ENCODE peak calls at places on chromosomes 2 and 18, in nine cellular contexts. A is A549, D is suprapubic skin, W is GM12878, O is K562, P is tibial nerve, K is SK-N-SH, M is transverse colon, F is H1. X is an unnamed sample.

GRCh38 chr2:196036442-196036841 is 32.2 kb downstream of the DNAH7 start:
- DNase-seq in P (no peak), M (no peak), F (no peak), O (no peak), K (no peak), D (no peak), A (no peak), W (no peak), X (no peak)

GRCh38 chr2:207122914-207123744 is 42.6 kb downstream of the KLF7 start:
- DNase-seq in K (no peak), A (no peak), D (no peak), M (no peak), P (no peak), F (no peak), O (no peak), W (no peak), X (no peak)

GRCh38 chr2:166331468-166331867 is 44.3 kb downstream of the SCN9A start:
- DNase-seq in O (no peak), K (no peak), A (no peak), D (no peak), F (no peak), M (no peak), P (no peak), W (no peak), X (no peak)

GRCh38 chr2:189096769-189097447 is 82.7 kb downstream of the COL5A2 start:
- DNase-seq in F (no peak), W (no peak), O (no peak), P (no peak), K (no peak), A (peak), D (no peak), M (no peak), X (no peak)

GRCh38 chr2:18238231-18238630 is 322.2 kb downstream of the RDH14 start:
- DNase-seq in O (no peak), M (no peak), P (no peak), F (no peak), K (no peak), A (no peak), W (no peak), D (no peak), X (no peak)

GRCh38 chr2:235106874-235107639 is 155.2 kb downstream of the SH3BP4 start:
- DNase-seq in P (peak), O (peak), K (peak), M (peak), A (peak), F (peak), D (no peak), W (no peak), X (peak)

GRCh38 chr2:125224830-125225229 is 1199.7 kb downstream of the CNTNAP5 start:
- DNase-seq in F (peak), K (no peak), W (no peak), O (no peak), P (no peak), A (peak), D (no peak), M (no peak), X (no peak)

GRCh38 chr18:41818381-41819355 is 136.4 kb upstream of the PIK3C3 start:
- DNase-seq in K (no peak), D (no peak), M (no peak), O (no peak), P (no peak), W (no peak), F (no peak), A (no peak), X (no peak)

GRCh38 chr18:45169610-45170009 is 445.7 kb upstream of the SLC14A2 start:
- DNase-seq in A (peak), F (no peak), M (no peak), P (peak), W (no peak), O (no peak), K (no peak), D (no peak), X (no peak)

GRCh38 chr2:31204761-31205160 is 12.6 kb downstream of the CAPN14 start:
- DNase-seq in A (no peak), F (no peak), P (no peak), K (no peak), M (no peak), D (no peak), O (no peak), W (no peak), X (no peak)

GRCh38 chr2:240435457-240435954 is at the start of gene GPC1:
- DNase-seq in O (peak), A (peak), P (peak), M (peak), F (no peak), D (no peak), K (peak), W (no peak), X (peak)

GRCh38 chr2:102826904-102827303 is 65.1 kb downstream of the TMEM182 start:
- DNase-seq in K (peak), M (no peak), O (no peak), A (no peak), F (no peak), P (no peak), D (no peak), W (no peak), X (peak)

GRCh38 chr2:237154050-237154638 is 68.5 kb downstream of the COPS8 start:
- DNase-seq in F (no peak), W (no peak), M (no peak), D (no peak), P (no peak), O (peak), K (peak), A (peak), X (peak)

GRCh38 chr2:223488814-223489213 is 113.3 kb downstream of the SCG2 start:
- DNase-seq in W (no peak), O (peak), F (no peak), A (peak), K (peak), D (no peak), M (no peak), P (no peak), X (no peak)

GRCh38 chr2:33788044-33788443 is 188.9 kb upstream of the FAM98A start:
- DNase-seq in P (no peak), F (no peak), A (no peak), W (no peak), K (no peak), M (no peak), D (no peak), O (no peak), X (no peak)

GRCh38 chr18:11147371-11147860 is 2.0 kb downstream of the PIEZO2 start:
- DNase-seq in O (no peak), W (no peak), P (no peak), M (no peak), K (no peak), A (no peak), F (no peak), D (no peak), X (no peak)

GRCh38 chr18:11147962-11148654 is 1.3 kb downstream of the PIEZO2 start:
- DNase-seq in K (no peak), O (no peak), P (no peak), A (no peak), W (no peak), M (no peak), D (no peak), F (no peak), X (no peak)

GRCh38 chr18:11149441-11150270 is at the start of gene PIEZO2:
- DNase-seq in W (peak), A (peak), M (peak), P (peak), K (peak), F (no peak), D (no peak), O (peak), X (peak)

GRCh38 chr18:11150271-11150615 is 874 bp upstream of the PIEZO2 start:
- DNase-seq in W (no peak), D (no peak), F (no peak), A (no peak), K (no peak), P (no peak), O (no peak), M (no peak), X (no peak)

GRCh38 chr18:11148655-11149440 is 521 bp downstream of the PIEZO2 start:
- DNase-seq in W (no peak), P (no peak), K (no peak), A (no peak), D (no peak), M (no peak), F (no peak), O (no peak), X (no peak)
- TF ChIP-seq EP300 in W (no peak), P (no peak), K (no peak), A (no peak), D (no peak), M (no peak), F (no peak), O (no peak), X (no peak)

GRCh38 chr2:100632021-100632420 is 69.2 kb downstream of the PDCL3 start:
- DNase-seq in P (no peak), D (no peak), M (no peak), K (no peak), A (no peak), O (no peak), W (no peak), F (no peak), X (no peak)
- TF ChIP-seq CTCF in P (no peak), D (no peak), M (no peak), K (no peak), A (no peak), O (no peak), W (no peak), F (no peak), X (no peak)

DNA sequence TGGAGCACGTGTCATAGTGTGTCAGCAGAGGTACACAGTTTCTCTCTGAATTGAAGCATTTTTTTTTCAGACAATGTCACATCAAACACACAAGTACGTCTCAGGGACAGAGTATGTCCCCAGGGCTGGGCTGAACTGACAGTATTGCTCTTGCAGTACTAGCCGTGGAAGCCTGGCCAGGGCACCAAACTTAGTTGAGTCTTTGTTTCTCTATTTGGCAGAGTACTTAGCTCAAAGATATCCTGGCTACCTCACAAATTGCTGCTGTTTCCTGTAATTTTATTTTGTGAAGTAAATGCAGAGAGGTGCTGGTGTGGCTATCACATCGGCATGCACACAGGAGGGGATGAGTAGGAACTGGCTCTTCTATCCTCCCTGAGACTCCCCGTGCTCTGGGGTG is 691.6 kb upstream of the HS6ST1 start:
- DNase-seq in M (no peak), D (peak), F (no peak), A (no peak), W (no peak), K (no peak), P (no peak), O (no peak), X (no peak)
- TF ChIP-seq EP300 in M (no peak), D (no peak), F (no peak), A (no peak), W (no peak), K (no peak), P (no peak), O (no peak), X (no peak)

DNA sequence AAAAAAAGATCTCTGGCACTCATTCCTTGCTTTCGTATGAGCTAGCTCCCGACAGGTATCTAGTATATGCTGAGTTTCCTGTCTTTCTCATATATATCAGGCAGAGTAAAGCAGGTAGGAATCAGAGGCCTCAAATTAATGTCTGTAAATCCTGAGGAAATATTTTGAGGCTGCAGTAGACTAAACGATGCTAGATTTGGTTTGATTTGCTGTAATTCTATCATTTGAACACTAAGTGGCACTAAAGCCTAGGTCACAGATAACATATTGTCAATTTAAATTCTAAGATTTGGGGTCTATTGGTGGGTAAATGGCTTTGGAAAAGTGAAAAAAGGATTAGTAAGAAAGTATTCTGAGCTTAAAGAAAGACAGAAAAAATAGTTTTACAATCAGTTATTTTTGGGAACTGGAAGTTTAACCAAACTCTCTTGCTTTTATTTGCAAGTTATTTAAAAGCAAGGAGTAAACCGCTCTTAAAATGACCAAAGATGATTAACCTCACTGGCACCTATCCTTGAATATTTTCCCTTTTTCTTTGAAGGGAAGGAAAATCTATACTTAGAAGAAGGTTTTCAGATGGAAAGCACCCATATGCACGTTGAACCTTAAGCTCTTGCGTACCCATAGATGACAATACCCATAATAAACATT is 37.6 kb upstream of the SLC4A10 start:
- DNase-seq in F (no peak), W (no peak), P (no peak), O (peak), D (no peak), A (peak), K (peak), M (no peak), X (no peak)
- TF ChIP-seq CTCF in F (peak), W (peak), P (peak), O (peak), D (no peak), A (peak), K (peak), M (peak), X (peak)

GRCh38 chr2:9232166-9232479 is 25.5 kb downstream of the ASAP2 start:
- DNase-seq in O (no peak), A (no peak), P (no peak), M (no peak), F (no peak), W (no peak), K (no peak), D (no peak), X (no peak)

GRCh38 chr2:9236867-9237266 is 30.3 kb downstream of the ASAP2 start:
- DNase-seq in M (no peak), D (no peak), K (no peak), W (no peak), A (no peak), O (no peak), F (no peak), P (no peak), X (no peak)

GRCh38 chr2:9235388-9236344 is 29.1 kb downstream of the ASAP2 start:
- DNase-seq in F (no peak), D (no peak), M (no peak), P (no peak), A (no peak), W (no peak), O (no peak), K (peak), X (no peak)

GRCh38 chr2:9232886-9233285 is 26.3 kb downstream of the ASAP2 start:
- DNase-seq in M (no peak), W (no peak), O (peak), K (peak), A (no peak), D (no peak), F (no peak), P (no peak), X (no peak)

GRCh38 chr2:9234680-9235387 is 28.2 kb downstream of the ASAP2 start:
- DNase-seq in K (peak), M (peak), D (no peak), A (peak), P (no peak), W (no peak), F (no peak), O (peak), X (peak)
- TF ChIP-seq EP300 in K (peak), M (no peak), D (no peak), A (no peak), P (peak), W (no peak), F (no peak), O (peak), X (no peak)